ENCODE peak calls at places on chromosomes 11 and 22, in five cellular contexts. One of them, this sample, is unnamed.

GRCh38 chr22:46001426-46002106 is 24.6 kb upstream of the WNT7B start:
- DNase-seq in ascending aorta: no peak
- DNase-seq in OCI-LY7: no peak
- DNase-seq in cardiac fibroblast: no peak
- DNase-seq in fibroblast of lung: no peak
- DNase-seq in this sample: no peak

GRCh38 chr11:87422566-87422965 is 384.8 kb downstream of the TMEM135 start:
- DNase-seq in cardiac fibroblast: no peak
- DNase-seq in fibroblast of lung: peak; percentile 47
- DNase-seq in ascending aorta: no peak
- DNase-seq in OCI-LY7: no peak
- DNase-seq in this sample: peak; percentile 53

GRCh38 chr11:8277691-8278090 is 14.0 kb upstream of the LMO1 start:
- DNase-seq in fibroblast of lung: no peak
- DNase-seq in OCI-LY7: no peak
- DNase-seq in ascending aorta: peak; percentile 38
- DNase-seq in cardiac fibroblast: no peak
- DNase-seq in this sample: no peak

GRCh38 chr11:70381872-70382842 is 16.2 kb upstream of the CTTN start:
- DNase-seq in cardiac fibroblast: peak; percentile 42
- DNase-seq in fibroblast of lung: peak; percentile 87
- DNase-seq in OCI-LY7: no peak
- DNase-seq in ascending aorta: peak; percentile 56
- DNase-seq in this sample: peak; percentile 28

GRCh38 chr11:115672999-115673411 is 168.8 kb upstream of the CADM1 start:
- DNase-seq in cardiac fibroblast: no peak
- DNase-seq in ascending aorta: no peak
- DNase-seq in OCI-LY7: no peak
- DNase-seq in fibroblast of lung: peak; percentile 83
- DNase-seq in this sample: peak; percentile 52

GRCh38 chr11:30326114-30326783 is 3.3 kb downstream of the ARL14EP start:
- DNase-seq in ascending aorta: no peak
- DNase-seq in cardiac fibroblast: peak; percentile 60
- DNase-seq in fibroblast of lung: peak; percentile 70
- DNase-seq in OCI-LY7: no peak
- DNase-seq in this sample: no peak

GRCh38 chr22:39908737-39909136 is 7.9 kb downstream of the GRAP2 start:
- DNase-seq in fibroblast of lung: peak; percentile 17
- DNase-seq in OCI-LY7: no peak
- DNase-seq in cardiac fibroblast: peak; percentile 24
- DNase-seq in ascending aorta: no peak
- DNase-seq in this sample: peak; percentile 16

GRCh38 chr22:48208894-48209293 is 1446.4 kb downstream of the TBC1D22A start:
- DNase-seq in ascending aorta: no peak
- DNase-seq in OCI-LY7: no peak
- DNase-seq in fibroblast of lung: no peak
- DNase-seq in cardiac fibroblast: no peak
- DNase-seq in this sample: no peak

GRCh38 chr22:19641983-19642451 is 72.3 kb upstream of the SEPTIN5 start:
- DNase-seq in OCI-LY7: no peak
- DNase-seq in fibroblast of lung: no peak
- DNase-seq in ascending aorta: peak; percentile 49
- DNase-seq in cardiac fibroblast: no peak
- DNase-seq in this sample: no peak

GRCh38 chr11:128512478-128513127 is 74.8 kb downstream of the ETS1 start:
- DNase-seq in ascending aorta: no peak
- DNase-seq in fibroblast of lung: no peak
- DNase-seq in cardiac fibroblast: peak; percentile 12
- DNase-seq in OCI-LY7: no peak
- DNase-seq in this sample: no peak

GRCh38 chr11:67626970-67627369 is 2.8 kb downstream of the NUDT8 start:
- DNase-seq in cardiac fibroblast: no peak
- DNase-seq in ascending aorta: no peak
- DNase-seq in OCI-LY7: no peak
- DNase-seq in fibroblast of lung: no peak
- DNase-seq in this sample: no peak

GRCh38 chr22:50581950-50582561 is 593 bp downstream of the CHKB start:
- DNase-seq in ascending aorta: no peak
- DNase-seq in cardiac fibroblast: peak; percentile 11
- DNase-seq in OCI-LY7: peak; percentile 55
- DNase-seq in fibroblast of lung: peak; percentile 13
- DNase-seq in this sample: peak; percentile 38

GRCh38 chr22:17444204-17444504 is 74.9 kb downstream of the CECR2 start:
- DNase-seq in cardiac fibroblast: no peak
- DNase-seq in ascending aorta: no peak
- DNase-seq in fibroblast of lung: no peak
- DNase-seq in OCI-LY7: no peak
- DNase-seq in this sample: no peak

GRCh38 chr11:41917900-41918299 is 458.4 kb upstream of the LRRC4C start:
- DNase-seq in cardiac fibroblast: no peak
- DNase-seq in OCI-LY7: no peak
- DNase-seq in fibroblast of lung: no peak
- DNase-seq in ascending aorta: no peak
- DNase-seq in this sample: no peak

GRCh38 chr11:17807034-17807433 is 72.5 kb downstream of the KCNC1 start:
- DNase-seq in OCI-LY7: no peak
- DNase-seq in ascending aorta: no peak
- DNase-seq in cardiac fibroblast: no peak
- DNase-seq in fibroblast of lung: peak; percentile 27
- DNase-seq in this sample: peak; percentile 41

GRCh38 chr11:19447150-19447566 is 206.4 kb upstream of the E2F8 start:
- DNase-seq in fibroblast of lung: peak; percentile 68
- DNase-seq in OCI-LY7: no peak
- DNase-seq in cardiac fibroblast: no peak
- DNase-seq in ascending aorta: no peak
- DNase-seq in this sample: peak; percentile 49

GRCh38 chr11:92964471-92964870 is 5.0 kb upstream of the MTNR1B start:
- DNase-seq in ascending aorta: no peak
- DNase-seq in cardiac fibroblast: no peak
- DNase-seq in fibroblast of lung: no peak
- DNase-seq in OCI-LY7: no peak
- DNase-seq in this sample: no peak

GRCh38 chr11:20057055-20057943 is 103.0 kb downstream of the DBX1 start:
- DNase-seq in ascending aorta: no peak
- DNase-seq in fibroblast of lung: peak; percentile 88
- DNase-seq in OCI-LY7: no peak
- DNase-seq in cardiac fibroblast: no peak
- DNase-seq in this sample: peak; percentile 24

GRCh38 chr11:63907808-63908530 is 9.0 kb downstream of the RCOR2 start:
- DNase-seq in cardiac fibroblast: no peak
- DNase-seq in OCI-LY7: no peak
- DNase-seq in fibroblast of lung: no peak
- DNase-seq in ascending aorta: no peak
- DNase-seq in this sample: no peak

GRCh38 chr22:48405741-48406140 is 1421.9 kb downstream of the BRD1 start:
- DNase-seq in OCI-LY7: no peak
- DNase-seq in ascending aorta: peak; percentile 27
- DNase-seq in fibroblast of lung: no peak
- DNase-seq in cardiac fibroblast: no peak
- DNase-seq in this sample: no peak

GRCh38 chr22:20401376-20402020 is 7.5 kb downstream of the ZNF74 start:
- DNase-seq in ascending aorta: peak; percentile 57
- DNase-seq in cardiac fibroblast: no peak
- DNase-seq in fibroblast of lung: no peak
- DNase-seq in OCI-LY7: no peak
- DNase-seq in this sample: no peak

DNA sequence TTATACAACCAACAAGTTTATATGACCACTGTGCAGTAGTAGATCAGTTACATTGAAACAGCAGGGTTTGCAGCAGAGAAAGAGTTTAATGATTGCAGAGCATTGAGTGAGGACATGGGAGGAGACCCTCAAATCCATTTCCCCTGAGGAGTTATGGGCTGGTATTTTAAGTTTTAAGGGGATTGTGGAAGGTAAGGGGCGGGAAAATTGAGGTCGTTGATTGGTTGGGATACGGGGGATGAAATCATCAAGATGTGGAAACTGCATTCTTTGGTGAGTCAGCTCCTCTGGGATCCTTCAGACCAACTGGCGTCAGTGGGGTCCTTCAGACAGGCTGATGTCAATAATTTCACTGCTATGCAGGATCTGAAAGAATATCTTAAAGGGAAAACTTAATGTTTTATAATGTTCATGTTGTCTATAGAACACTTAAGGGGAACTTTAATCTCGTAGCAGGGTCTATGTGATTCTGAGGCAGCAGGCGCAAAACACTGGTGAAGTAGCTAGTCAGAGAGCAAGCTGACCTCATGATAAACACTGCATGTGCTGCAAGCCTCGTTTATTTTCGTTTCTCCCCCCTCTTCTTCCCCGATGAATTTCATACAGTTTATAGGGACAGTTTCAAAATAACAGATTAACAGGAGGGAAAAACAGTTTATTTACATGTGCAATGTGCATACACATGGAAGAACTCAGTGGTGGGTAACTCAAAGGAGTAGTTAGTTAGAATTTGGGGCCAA is 17.4 kb upstream of the BACE1-AS start:
- DNase-seq in OCI-LY7: no peak
- DNase-seq in cardiac fibroblast: peak; percentile 94
- DNase-seq in fibroblast of lung: peak; percentile 85
- DNase-seq in ascending aorta: no peak
- DNase-seq in this sample: peak; percentile 75
- H3K4me3 ChIP-seq in OCI-LY7: no peak overlapping the region
- H3K4me3 ChIP-seq in cardiac fibroblast: no peak overlapping the region
- H3K4me3 ChIP-seq in fibroblast of lung: peak overlapping the region; percentile 34
- H3K4me3 ChIP-seq in ascending aorta: no peak overlapping the region
- H3K4me3 ChIP-seq in this sample: no peak overlapping the region

GRCh38 chr11:1051356-1052132 is 15.0 kb upstream of the MUC6 start:
- DNase-seq in ascending aorta: no peak
- DNase-seq in cardiac fibroblast: no peak
- DNase-seq in fibroblast of lung: no peak
- DNase-seq in OCI-LY7: no peak
- DNase-seq in this sample: no peak
- TF ChIP-seq CTCF in ascending aorta: no peak
- TF ChIP-seq CTCF in cardiac fibroblast: no peak
- TF ChIP-seq CTCF in fibroblast of lung: no peak
- TF ChIP-seq CTCF in OCI-LY7: peak; percentile 46
- TF ChIP-seq CTCF in this sample: no peak

GRCh38 chr11:37109205-37109585 is 511.2 kb upstream of the RAG2 start:
- DNase-seq in cardiac fibroblast: peak; percentile 44
- DNase-seq in ascending aorta: no peak
- DNase-seq in fibroblast of lung: peak; percentile 47
- DNase-seq in OCI-LY7: no peak
- DNase-seq in this sample: no peak
- H3K4me3 ChIP-seq in cardiac fibroblast: no peak overlapping the region
- H3K4me3 ChIP-seq in ascending aorta: no peak overlapping the region
- H3K4me3 ChIP-seq in fibroblast of lung: no peak overlapping the region
- H3K4me3 ChIP-seq in OCI-LY7: no peak overlapping the region
- H3K4me3 ChIP-seq in this sample: no peak overlapping the region

GRCh38 chr11:117222991-117223740 is 8.7 kb downstream of the PCSK7 start:
- DNase-seq in OCI-LY7: no peak
- DNase-seq in ascending aorta: peak; percentile 58
- DNase-seq in cardiac fibroblast: no peak
- DNase-seq in fibroblast of lung: no peak
- DNase-seq in this sample: no peak

GRCh38 chr11:117220999-117221774 is 10.7 kb downstream of the PCSK7 start:
- DNase-seq in OCI-LY7: no peak
- DNase-seq in ascending aorta: no peak
- DNase-seq in fibroblast of lung: no peak
- DNase-seq in cardiac fibroblast: no peak
- DNase-seq in this sample: peak; percentile 41

GRCh38 chr11:117220568-117220967 is 11.3 kb downstream of the PCSK7 start:
- DNase-seq in OCI-LY7: no peak
- DNase-seq in cardiac fibroblast: no peak
- DNase-seq in ascending aorta: peak; percentile 95
- DNase-seq in fibroblast of lung: no peak
- DNase-seq in this sample: no peak

GRCh38 chr11:117219995-117220394 is 11.9 kb downstream of the PCSK7 start:
- DNase-seq in cardiac fibroblast: no peak
- DNase-seq in OCI-LY7: no peak
- DNase-seq in ascending aorta: no peak
- DNase-seq in fibroblast of lung: no peak
- DNase-seq in this sample: no peak

GRCh38 chr11:117221775-117222517 is 9.9 kb downstream of the PCSK7 start:
- DNase-seq in cardiac fibroblast: peak; percentile 71
- DNase-seq in ascending aorta: peak; percentile 89
- DNase-seq in fibroblast of lung: no peak
- DNase-seq in OCI-LY7: no peak
- DNase-seq in this sample: peak; percentile 72
- TF ChIP-seq CTCF in cardiac fibroblast: no peak
- TF ChIP-seq CTCF in ascending aorta: no peak
- TF ChIP-seq CTCF in fibroblast of lung: peak; percentile 9
- TF ChIP-seq CTCF in OCI-LY7: no peak
- TF ChIP-seq CTCF in this sample: no peak

DNA sequence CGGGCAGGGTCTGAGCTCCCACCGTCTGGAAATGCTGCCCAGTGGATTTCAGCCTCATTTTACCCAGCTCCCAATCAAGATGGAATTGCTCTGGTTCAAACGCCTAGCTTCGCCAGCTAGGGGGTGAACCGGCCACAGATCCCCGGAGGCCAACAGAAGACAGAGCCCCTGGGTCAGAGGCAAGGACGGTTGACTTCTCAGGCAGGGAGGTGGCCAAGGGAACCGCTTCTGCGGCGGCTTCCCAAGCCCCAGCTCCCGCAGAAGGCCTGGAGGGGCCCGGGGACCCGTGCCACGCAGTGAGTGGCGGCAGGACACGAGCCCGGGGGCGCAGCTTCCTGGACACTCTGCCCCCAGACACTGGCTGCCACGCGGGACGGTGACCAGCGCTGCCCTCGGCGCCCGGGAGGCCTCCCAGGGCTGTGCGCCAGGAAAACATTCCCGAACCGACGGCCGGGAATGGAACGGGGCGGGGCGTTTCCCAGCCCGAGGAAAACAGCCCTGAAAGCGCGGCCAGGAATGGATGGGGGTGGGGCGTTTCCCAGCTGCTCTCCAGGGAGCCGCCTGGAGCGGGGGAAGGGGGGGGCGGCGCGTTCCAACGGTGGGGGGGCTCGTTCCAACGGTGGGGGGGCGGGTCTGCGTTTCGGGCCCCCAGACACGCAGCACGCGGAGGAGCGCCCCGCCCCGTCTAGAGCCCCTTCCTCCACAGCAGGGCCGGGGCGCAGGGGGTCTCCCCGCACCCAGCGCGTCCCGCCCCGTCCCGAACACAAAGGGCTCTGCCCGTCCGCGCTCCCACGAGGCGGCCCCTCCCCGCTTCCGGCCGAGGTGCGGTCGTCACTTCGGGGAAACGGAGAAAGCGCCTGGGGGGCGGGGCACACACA is 13.5 kb upstream of the B4GALNT4 start:
- DNase-seq in cardiac fibroblast: peak; percentile 94
- DNase-seq in OCI-LY7: peak; percentile 81
- DNase-seq in fibroblast of lung: peak; percentile 93
- DNase-seq in ascending aorta: peak; percentile 96
- DNase-seq in this sample: peak; percentile 98
- H3K4me3 ChIP-seq in cardiac fibroblast: peak overlapping the region; percentile 15
- H3K4me3 ChIP-seq in OCI-LY7: peak overlapping the region; percentile 55
- H3K4me3 ChIP-seq in fibroblast of lung: no peak overlapping the region
- H3K4me3 ChIP-seq in ascending aorta: peak overlapping the region; percentile 38
- H3K4me3 ChIP-seq in this sample: peak overlapping the region; percentile 46

GRCh38 chr22:38467904-38468760 is at the start of gene KDELR3:
- DNase-seq in OCI-LY7: no peak
- DNase-seq in cardiac fibroblast: peak; percentile 68
- DNase-seq in fibroblast of lung: peak; percentile 76
- DNase-seq in ascending aorta: peak; percentile 87
- DNase-seq in this sample: peak; percentile 93
- TF ChIP-seq CTCF in OCI-LY7: peak; percentile 44
- TF ChIP-seq CTCF in cardiac fibroblast: peak; percentile 30
- TF ChIP-seq CTCF in fibroblast of lung: peak; percentile 37
- TF ChIP-seq CTCF in ascending aorta: no peak
- TF ChIP-seq CTCF in this sample: no peak

This sample was measured in foreskin fibroblast.